ENCODE peak calls at places on chromosomes 16 and 17, in five cellular contexts. O, F, S, I and X are unnamed samples.
A peak's percentile ranks its signal among the peaks of the same experiment; 100 is the strongest.

GRCh38 chr16:64449511-64449910 is 672.4 kb downstream of the CDH11 start:
- DNase-seq in O (no peak), F (no peak), S (no peak), I (no peak), X (no peak)

GRCh38 chr17:15513859-15514446 is 46.5 kb upstream of the CDRT4 start:
- DNase-seq in O (no peak), F (no peak), S (no peak), I (no peak), X (no peak)

GRCh38 chr17:17039911-17040310 is 2.3 kb upstream of the MPRIP start:
- DNase-seq in O (no peak), F (no peak), S (no peak), I (no peak), X (no peak)

GRCh38 chr17:6456914-6457687 is 12.8 kb downstream of the PIMREG start:
- DNase-seq in O (no peak), F (no peak), S (no peak), I (peak; percentile 44), X (no peak)

GRCh38 chr17:42311240-42312034 is 23.1 kb downstream of the STAT5A start:
- DNase-seq in O (peak; percentile 45), F (no peak), S (no peak), I (peak; percentile 94), X (peak; percentile 62)

GRCh38 chr16:3937066-3937875 is 56.8 kb upstream of the CREBBP start:
- DNase-seq in O (no peak), F (no peak), S (no peak), I (no peak), X (no peak)

GRCh38 chr17:81583589-81584337 is 31.6 kb upstream of the FAAP100 start:
- DNase-seq in O (no peak), F (no peak), S (no peak), I (no peak), X (no peak)

GRCh38 chr17:78844301-78845005 is 3.8 kb upstream of the USP36 start:
- DNase-seq in O (no peak), F (no peak), S (no peak), I (no peak), X (no peak)

GRCh38 chr17:31064707-31065106 is 30.1 kb upstream of the NF1 start:
- DNase-seq in O (no peak), F (no peak), S (no peak), I (no peak), X (no peak)

GRCh38 chr16:66930189-66930588 is 4.0 kb downstream of the CIAO2B start:
- DNase-seq in O (no peak), F (no peak), S (no peak), I (no peak), X (no peak)

GRCh38 chr16:27739606-27740357 is 189.8 kb downstream of the KATNIP start:
- DNase-seq in O (no peak), F (no peak), S (no peak), I (no peak), X (no peak)

GRCh38 chr17:9905078-9905415 is at the start of gene RCVRN:
- DNase-seq in O (no peak), F (no peak), S (no peak), I (no peak), X (no peak)

GRCh38 chr17:70913086-70913485 is 743.8 kb downstream of the KCNJ2 start:
- DNase-seq in O (no peak), F (no peak), S (no peak), I (no peak), X (no peak)

GRCh38 chr17:40321502-40322416 is 12.8 kb downstream of the RARA start:
- DNase-seq in O (no peak), F (no peak), S (no peak), I (peak; percentile 84), X (no peak)

GRCh38 chr17:40602445-40603443 is 37.5 kb upstream of the CCR7 start:
- DNase-seq in O (no peak), F (peak; percentile 73), S (no peak), I (no peak), X (no peak)